ENCODE peak calls at places on chromosomes 16 and 17, in four cellular contexts. One of them, this sample, is unnamed.

GRCh38 chr17:74493381-74493833 is 27.0 kb downstream of the CD300A start:
- DNase-seq in HepG2: peak; percentile 71
- DNase-seq in GM12878: peak; percentile 28
- DNase-seq in SK-N-SH: peak; percentile 81
- DNase-seq in this sample: peak; percentile 41

GRCh38 chr16:49442805-49443204 is 69.2 kb downstream of the C16orf78 start:
- DNase-seq in HepG2: no peak
- DNase-seq in SK-N-SH: no peak
- DNase-seq in GM12878: no peak
- DNase-seq in this sample: no peak

GRCh38 chr17:31580331-31581021 is 189.0 kb downstream of the RAB11FIP4 start:
- DNase-seq in GM12878: no peak
- DNase-seq in HepG2: no peak
- DNase-seq in SK-N-SH: no peak
- DNase-seq in this sample: no peak

GRCh38 chr17:61402978-61403845 is 3.6 kb downstream of the TBX2 start:
- DNase-seq in SK-N-SH: peak; percentile 34
- DNase-seq in HepG2: no peak
- DNase-seq in GM12878: no peak
- DNase-seq in this sample: no peak

GRCh38 chr16:19330801-19331484 is 45.4 kb downstream of the CLEC19A start:
- DNase-seq in SK-N-SH: no peak
- DNase-seq in GM12878: no peak
- DNase-seq in HepG2: peak; percentile 20
- DNase-seq in this sample: no peak

GRCh38 chr16:89155184-89155679 is 16.3 kb upstream of the CDH15 start:
- DNase-seq in HepG2: no peak
- DNase-seq in GM12878: no peak
- DNase-seq in SK-N-SH: no peak
- DNase-seq in this sample: no peak

GRCh38 chr16:49473131-49473530 is 99.5 kb downstream of the C16orf78 start:
- DNase-seq in HepG2: no peak
- DNase-seq in GM12878: no peak
- DNase-seq in SK-N-SH: no peak
- DNase-seq in this sample: no peak

GRCh38 chr17:61421460-61421859 is 21.8 kb downstream of the TBX2 start:
- DNase-seq in GM12878: no peak
- DNase-seq in HepG2: no peak
- DNase-seq in SK-N-SH: no peak
- DNase-seq in this sample: no peak

GRCh38 chr16:50025544-50025931 is 513 bp downstream of the CNEP1R1 start:
- DNase-seq in GM12878: no peak
- DNase-seq in SK-N-SH: no peak
- DNase-seq in HepG2: peak; percentile 23
- DNase-seq in this sample: no peak

GRCh38 chr16:3480901-3481695 is 14.2 kb downstream of the C16orf90 start:
- DNase-seq in SK-N-SH: peak; percentile 11
- DNase-seq in HepG2: peak; percentile 64
- DNase-seq in GM12878: no peak
- DNase-seq in this sample: peak; percentile 38

GRCh38 chr16:11852092-11852809 is 909 bp upstream of the RSL1D1 start:
- DNase-seq in GM12878: no peak
- DNase-seq in HepG2: peak; percentile 63
- DNase-seq in SK-N-SH: peak; percentile 25
- DNase-seq in this sample: no peak

GRCh38 chr16:60729052-60729451 is 1307.2 kb downstream of the CDH8 start:
- DNase-seq in SK-N-SH: no peak
- DNase-seq in HepG2: no peak
- DNase-seq in GM12878: no peak
- DNase-seq in this sample: no peak

GRCh38 chr16:84607694-84608093 is 10.2 kb downstream of the COTL1 start:
- DNase-seq in HepG2: no peak
- DNase-seq in SK-N-SH: no peak
- DNase-seq in GM12878: no peak
- DNase-seq in this sample: no peak

GRCh38 chr17:48616719-48617514 is 1.8 kb upstream of the HOXB8 start:
- DNase-seq in SK-N-SH: no peak
- DNase-seq in GM12878: no peak
- DNase-seq in HepG2: no peak
- DNase-seq in this sample: no peak

GRCh38 chr17:19641687-19642372 is 6.7 kb upstream of the ALDH3A2 start:
- DNase-seq in GM12878: no peak
- DNase-seq in HepG2: no peak
- DNase-seq in SK-N-SH: no peak
- DNase-seq in this sample: no peak

GRCh38 chr17:27085517-27085916 is 208.4 kb upstream of the WSB1 start:
- DNase-seq in HepG2: no peak
- DNase-seq in SK-N-SH: no peak
- DNase-seq in GM12878: no peak
- DNase-seq in this sample: no peak

GRCh38 chr17:30344283-30345088 is 10.6 kb upstream of the TMIGD1 start:
- DNase-seq in SK-N-SH: peak; percentile 25
- DNase-seq in GM12878: no peak
- DNase-seq in HepG2: peak; percentile 96
- DNase-seq in this sample: no peak

GRCh38 chr16:53911506-53911905 is 207.6 kb downstream of the FTO start:
- DNase-seq in HepG2: no peak
- DNase-seq in GM12878: no peak
- DNase-seq in SK-N-SH: no peak
- DNase-seq in this sample: no peak

GRCh38 chr17:74148901-74149596 is 54.4 kb upstream of the RPL38 start:
- DNase-seq in GM12878: no peak
- DNase-seq in HepG2: no peak
- DNase-seq in SK-N-SH: no peak
- DNase-seq in this sample: no peak

GRCh38 chr16:82004651-82005490 is 6.4 kb downstream of the SDR42E1 start:
- DNase-seq in HepG2: no peak
- DNase-seq in GM12878: no peak
- DNase-seq in SK-N-SH: peak; percentile 33
- DNase-seq in this sample: no peak

GRCh38 chr17:9661027-9661426 is 15.7 kb downstream of the USP43 start:
- DNase-seq in HepG2: no peak
- DNase-seq in GM12878: no peak
- DNase-seq in SK-N-SH: no peak
- DNase-seq in this sample: no peak

GRCh38 chr16:77289331-77289809 is 90.2 kb downstream of the SYCE1L start:
- DNase-seq in HepG2: no peak
- DNase-seq in GM12878: no peak
- DNase-seq in SK-N-SH: peak; percentile 15
- DNase-seq in this sample: no peak

GRCh38 chr17:62653831-62654829 is 26.7 kb downstream of the MRC2 start:
- DNase-seq in HepG2: no peak
- DNase-seq in GM12878: no peak
- DNase-seq in SK-N-SH: peak; percentile 88
- DNase-seq in this sample: no peak

GRCh38 chr17:77318021-77318420 is 177.3 kb downstream of the SEC14L1 start:
- DNase-seq in GM12878: no peak
- DNase-seq in SK-N-SH: no peak
- DNase-seq in HepG2: no peak
- DNase-seq in this sample: no peak

GRCh38 chr16:762049-762513 is 1.5 kb downstream of the MSLN start:
- DNase-seq in SK-N-SH: no peak
- DNase-seq in HepG2: no peak
- DNase-seq in GM12878: no peak
- DNase-seq in this sample: no peak

GRCh38 chr17:35849469-35850348 is 19.0 kb downstream of the HEATR9 start:
- DNase-seq in SK-N-SH: peak; percentile 55
- DNase-seq in HepG2: peak; percentile 64
- DNase-seq in GM12878: peak; percentile 20
- DNase-seq in this sample: peak; percentile 31

GRCh38 chr17:77036841-77037381 is 103.9 kb upstream of the SEC14L1 start:
- DNase-seq in GM12878: no peak
- DNase-seq in HepG2: no peak
- DNase-seq in SK-N-SH: peak; percentile 84
- DNase-seq in this sample: no peak

GRCh38 chr16:10728035-10728462 is 15.6 kb upstream of the NUBP1 start:
- DNase-seq in SK-N-SH: no peak
- DNase-seq in GM12878: no peak
- DNase-seq in HepG2: peak; percentile 70
- DNase-seq in this sample: no peak

GRCh38 chr16:30585022-30585399 is 486 bp downstream of the ZNF785 start:
- DNase-seq in HepG2: no peak
- DNase-seq in GM12878: no peak
- DNase-seq in SK-N-SH: peak; percentile 64
- DNase-seq in this sample: peak; percentile 61

GRCh38 chr16:89031715-89032659 is 55.0 kb upstream of the CBFA2T3 start:
- DNase-seq in HepG2: no peak
- DNase-seq in SK-N-SH: no peak
- DNase-seq in GM12878: peak; percentile 71
- DNase-seq in this sample: no peak

GRCh38 chr17:20092973-20093626 is 83.9 kb downstream of the SPECC1 start:
- DNase-seq in HepG2: no peak
- DNase-seq in GM12878: no peak
- DNase-seq in SK-N-SH: no peak
- DNase-seq in this sample: no peak

GRCh38 chr16:20300312-20301097 is 26.8 kb downstream of the GP2 start:
- DNase-seq in HepG2: peak; percentile 71
- DNase-seq in GM12878: peak; percentile 46
- DNase-seq in SK-N-SH: peak; percentile 67
- DNase-seq in this sample: peak; percentile 72

GRCh38 chr17:7856081-7856791 is 1.1 kb downstream of the NAA38 start:
- DNase-seq in SK-N-SH: peak; percentile 59
- DNase-seq in GM12878: no peak
- DNase-seq in HepG2: no peak
- DNase-seq in this sample: peak; percentile 52

GRCh38 chr17:7854078-7854777 is 638 bp upstream of the TMEM88 start:
- DNase-seq in SK-N-SH: no peak
- DNase-seq in HepG2: no peak
- DNase-seq in GM12878: no peak
- DNase-seq in this sample: no peak

GRCh38 chr17:7854851-7855642 is at the start of gene TMEM88:
- DNase-seq in HepG2: no peak
- DNase-seq in GM12878: no peak
- DNase-seq in SK-N-SH: no peak
- DNase-seq in this sample: no peak

GRCh38 chr17:7856840-7857723 is at the start of gene NAA38:
- DNase-seq in GM12878: peak; percentile 100
- DNase-seq in HepG2: peak; percentile 99
- DNase-seq in SK-N-SH: peak; percentile 90
- DNase-seq in this sample: peak; percentile 94

GRCh38 chr17:7855643-7856080 is 796 bp downstream of the TMEM88 start:
- DNase-seq in SK-N-SH: no peak
- DNase-seq in HepG2: no peak
- DNase-seq in GM12878: no peak
- DNase-seq in this sample: no peak
- TF ChIP-seq TCF12 in SK-N-SH: no peak
- TF ChIP-seq TCF12 in HepG2: no peak
- TF ChIP-seq TCF12 in GM12878: no peak
- TF ChIP-seq TCF12 in this sample: no peak

DNA sequence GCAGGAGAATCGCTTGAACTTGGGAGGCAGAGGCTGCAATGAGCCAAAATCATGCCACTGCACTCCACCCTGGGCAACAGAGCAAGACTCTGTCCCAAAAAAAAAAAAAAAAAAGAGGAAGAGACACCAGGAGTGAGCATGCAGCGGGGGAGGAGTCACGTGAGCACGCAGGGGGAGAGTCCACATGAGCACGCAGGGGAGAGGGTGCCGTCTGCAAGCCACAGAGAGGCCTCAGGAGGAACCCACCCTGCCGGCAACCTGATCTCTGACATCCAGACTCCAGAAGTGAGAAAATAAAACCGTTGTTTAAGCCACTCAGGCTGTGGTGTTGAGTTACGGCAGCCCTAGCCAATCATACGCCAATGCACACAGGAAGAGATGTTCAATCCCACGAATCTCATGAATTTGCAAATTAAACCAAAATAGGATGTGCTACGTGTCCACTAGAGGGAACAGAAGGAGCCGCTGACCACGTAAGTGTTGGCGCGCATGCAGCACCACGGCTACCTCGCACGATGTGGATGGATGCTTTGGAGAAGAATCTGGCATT is 42.2 kb downstream of the CCDC57 start:
- DNase-seq in GM12878: no peak
- DNase-seq in HepG2: no peak
- DNase-seq in SK-N-SH: no peak
- DNase-seq in this sample: no peak
- TF ChIP-seq TCF12 in GM12878: no peak
- TF ChIP-seq TCF12 in HepG2: no peak
- TF ChIP-seq TCF12 in SK-N-SH: no peak
- TF ChIP-seq TCF12 in this sample: no peak

GRCh38 chr17:7842950-7843535 is 9.0 kb downstream of the KDM6B start:
- DNase-seq in SK-N-SH: no peak
- DNase-seq in GM12878: no peak
- DNase-seq in HepG2: peak; percentile 53
- DNase-seq in this sample: peak; percentile 76

GRCh38 chr17:7844292-7845154 is 10.3 kb upstream of the TMEM88 start:
- DNase-seq in HepG2: peak; percentile 92
- DNase-seq in SK-N-SH: peak; percentile 93
- DNase-seq in GM12878: peak; percentile 68
- DNase-seq in this sample: no peak

GRCh38 chr17:7845359-7846062 is 9.4 kb upstream of the TMEM88 start:
- DNase-seq in HepG2: no peak
- DNase-seq in SK-N-SH: no peak
- DNase-seq in GM12878: no peak
- DNase-seq in this sample: no peak

GRCh38 chr17:7842380-7842949 is 8.4 kb downstream of the KDM6B start:
- DNase-seq in GM12878: no peak
- DNase-seq in SK-N-SH: no peak
- DNase-seq in HepG2: peak; percentile 56
- DNase-seq in this sample: peak; percentile 62

GRCh38 chr17:7843536-7844291 is 9.7 kb downstream of the KDM6B start:
- DNase-seq in HepG2: peak; percentile 85
- DNase-seq in SK-N-SH: peak; percentile 84
- DNase-seq in GM12878: peak; percentile 70
- DNase-seq in this sample: peak; percentile 93
- TF ChIP-seq TCF12 in HepG2: no peak
- TF ChIP-seq TCF12 in SK-N-SH: no peak
- TF ChIP-seq TCF12 in GM12878: peak; percentile 70
- TF ChIP-seq TCF12 in this sample: no peak

DNA sequence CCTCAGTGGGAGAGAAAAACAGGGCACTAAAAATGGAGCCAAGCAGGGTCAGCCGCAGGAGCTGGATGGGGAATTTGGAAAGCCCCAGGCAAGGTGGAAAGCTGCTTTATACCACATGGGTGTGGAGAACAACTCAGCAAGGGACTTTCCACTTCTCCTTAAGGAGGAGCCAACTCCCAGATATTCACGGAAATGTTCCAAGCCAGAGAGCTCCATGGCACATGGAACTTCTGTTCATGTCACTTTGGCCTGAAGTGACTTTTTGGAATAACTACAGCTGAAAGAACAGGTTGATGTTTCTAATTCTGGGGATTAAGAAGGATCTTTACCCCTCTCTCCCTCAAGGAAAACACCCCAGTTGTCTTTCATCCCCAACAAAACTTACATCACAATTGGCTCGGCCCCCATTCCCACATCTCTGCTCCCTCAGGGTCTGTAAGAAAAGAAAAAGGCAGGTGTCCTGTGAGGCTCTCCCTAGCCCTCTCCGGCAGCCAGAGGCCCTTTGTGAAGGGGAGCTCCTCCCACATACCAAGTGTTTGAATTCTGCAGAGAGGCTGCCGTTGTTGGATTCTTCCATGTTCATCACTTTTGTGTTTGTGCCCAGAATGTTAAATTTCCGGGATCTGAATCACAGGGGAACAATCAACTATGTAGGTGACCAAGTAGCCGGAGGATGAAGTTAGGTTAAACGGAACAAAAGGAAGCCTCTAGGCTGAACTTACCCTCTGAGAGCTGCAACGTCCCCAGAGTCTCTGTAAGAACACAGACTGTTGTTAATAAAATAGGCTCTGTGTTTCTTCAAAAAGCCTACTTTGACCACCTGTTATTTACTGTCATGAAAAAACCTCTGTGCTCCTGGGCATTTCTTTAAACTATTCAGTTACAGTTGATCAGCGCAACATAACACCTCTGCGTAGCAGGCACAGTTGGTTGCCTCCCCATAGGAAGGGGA is 41.0 kb downstream of the STAT5A start:
- DNase-seq in GM12878: no peak
- DNase-seq in SK-N-SH: no peak
- DNase-seq in HepG2: no peak
- DNase-seq in this sample: peak; percentile 89
- TF ChIP-seq TCF12 in GM12878: no peak
- TF ChIP-seq TCF12 in SK-N-SH: peak; percentile 43
- TF ChIP-seq TCF12 in HepG2: no peak
- TF ChIP-seq TCF12 in this sample: peak; percentile 87